ENCODE peak calls at places on chromosome 20, in nine cellular contexts. One of them, this sample, is unnamed.
A peak's percentile ranks its signal among the peaks of the same experiment; 100 is the strongest.

GRCh38 chr20:2379511-2380229 is 1.0 kb upstream of the TGM6 start:
- DNase-seq in ACHN: no peak
- DNase-seq in GM04504: no peak
- DNase-seq in NCI-H1694: no peak
- DNase-seq in naive thymus-derived CD4-positive, alpha-beta T cell: peak; percentile 25
- DNase-seq in mucosa of gallbladder: no peak
- DNase-seq in HCEC 1CT: no peak
- DNase-seq in Ammon's horn: no peak
- DNase-seq in HEK293T: no peak
- DNase-seq in this sample: no peak

GRCh38 chr20:11403711-11404110 is 514.0 kb upstream of the BTBD3 start:
- DNase-seq in ACHN: no peak
- DNase-seq in NCI-H1694: no peak
- DNase-seq in HEK293T: no peak
- DNase-seq in GM04504: peak; percentile 50
- DNase-seq in mucosa of gallbladder: no peak
- DNase-seq in naive thymus-derived CD4-positive, alpha-beta T cell: no peak
- DNase-seq in Ammon's horn: no peak
- DNase-seq in HCEC 1CT: no peak
- DNase-seq in this sample: no peak

GRCh38 chr20:43752561-43753301 is 25.9 kb upstream of the GTSF1L start:
- DNase-seq in HEK293T: no peak
- DNase-seq in Ammon's horn: peak; percentile 50
- DNase-seq in HCEC 1CT: peak; percentile 94
- DNase-seq in ACHN: peak; percentile 82
- DNase-seq in GM04504: peak; percentile 75
- DNase-seq in NCI-H1694: no peak
- DNase-seq in mucosa of gallbladder: peak; percentile 20
- DNase-seq in naive thymus-derived CD4-positive, alpha-beta T cell: no peak
- DNase-seq in this sample: no peak

GRCh38 chr20:35871311-35871771 is 83.0 kb downstream of the SCAND1 start:
- DNase-seq in Ammon's horn: no peak
- DNase-seq in ACHN: peak; percentile 46
- DNase-seq in NCI-H1694: no peak
- DNase-seq in HEK293T: no peak
- DNase-seq in mucosa of gallbladder: no peak
- DNase-seq in GM04504: no peak
- DNase-seq in HCEC 1CT: peak; percentile 39
- DNase-seq in naive thymus-derived CD4-positive, alpha-beta T cell: no peak
- DNase-seq in this sample: no peak

GRCh38 chr20:58536289-58536688 is 21.1 kb upstream of the APCDD1L start:
- DNase-seq in naive thymus-derived CD4-positive, alpha-beta T cell: no peak
- DNase-seq in mucosa of gallbladder: no peak
- DNase-seq in NCI-H1694: no peak
- DNase-seq in HEK293T: no peak
- DNase-seq in ACHN: no peak
- DNase-seq in GM04504: no peak
- DNase-seq in HCEC 1CT: no peak
- DNase-seq in Ammon's horn: no peak
- DNase-seq in this sample: no peak

GRCh38 chr20:44310664-44311639 is at the start of gene FITM2:
- DNase-seq in mucosa of gallbladder: peak; percentile 98
- DNase-seq in ACHN: peak; percentile 93
- DNase-seq in GM04504: peak; percentile 94
- DNase-seq in HEK293T: peak; percentile 98
- DNase-seq in HCEC 1CT: peak; percentile 92
- DNase-seq in naive thymus-derived CD4-positive, alpha-beta T cell: peak; percentile 99
- DNase-seq in Ammon's horn: peak; percentile 98
- DNase-seq in NCI-H1694: peak; percentile 75
- DNase-seq in this sample: peak; percentile 94

GRCh38 chr20:32642257-32643046 is 31.3 kb downstream of the C20orf203 start:
- DNase-seq in HCEC 1CT: no peak
- DNase-seq in GM04504: no peak
- DNase-seq in Ammon's horn: no peak
- DNase-seq in NCI-H1694: no peak
- DNase-seq in naive thymus-derived CD4-positive, alpha-beta T cell: no peak
- DNase-seq in mucosa of gallbladder: no peak
- DNase-seq in ACHN: no peak
- DNase-seq in HEK293T: no peak
- DNase-seq in this sample: no peak

GRCh38 chr20:50189681-50190250 is 864 bp upstream of the CEBPB start:
- DNase-seq in GM04504: no peak
- DNase-seq in HCEC 1CT: no peak
- DNase-seq in ACHN: no peak
- DNase-seq in Ammon's horn: no peak
- DNase-seq in naive thymus-derived CD4-positive, alpha-beta T cell: no peak
- DNase-seq in NCI-H1694: no peak
- DNase-seq in HEK293T: no peak
- DNase-seq in mucosa of gallbladder: peak; percentile 56
- DNase-seq in this sample: no peak

GRCh38 chr20:46057856-46058655 is 29.0 kb downstream of the SLC12A5 start:
- DNase-seq in NCI-H1694: no peak
- DNase-seq in HEK293T: no peak
- DNase-seq in HCEC 1CT: peak; percentile 14
- DNase-seq in GM04504: peak; percentile 7
- DNase-seq in naive thymus-derived CD4-positive, alpha-beta T cell: no peak
- DNase-seq in Ammon's horn: peak; percentile 66
- DNase-seq in ACHN: no peak
- DNase-seq in mucosa of gallbladder: peak; percentile 20
- DNase-seq in this sample: no peak

GRCh38 chr20:3710703-3711417 is 1.5 kb downstream of the SIGLEC1 start:
- DNase-seq in ACHN: peak; percentile 43
- DNase-seq in HCEC 1CT: peak; percentile 12
- DNase-seq in Ammon's horn: peak; percentile 65
- DNase-seq in NCI-H1694: peak; percentile 52
- DNase-seq in mucosa of gallbladder: peak; percentile 63
- DNase-seq in HEK293T: peak; percentile 87
- DNase-seq in naive thymus-derived CD4-positive, alpha-beta T cell: peak; percentile 75
- DNase-seq in GM04504: no peak
- DNase-seq in this sample: peak; percentile 16

GRCh38 chr20:60962367-60963045 is 289.6 kb upstream of the CDH4 start:
- DNase-seq in HCEC 1CT: no peak
- DNase-seq in mucosa of gallbladder: no peak
- DNase-seq in ACHN: no peak
- DNase-seq in NCI-H1694: no peak
- DNase-seq in naive thymus-derived CD4-positive, alpha-beta T cell: no peak
- DNase-seq in HEK293T: no peak
- DNase-seq in GM04504: no peak
- DNase-seq in Ammon's horn: no peak
- DNase-seq in this sample: no peak

GRCh38 chr20:50191566-50192363 is 1.1 kb downstream of the CEBPB start:
- DNase-seq in Ammon's horn: peak; percentile 45
- DNase-seq in naive thymus-derived CD4-positive, alpha-beta T cell: peak; percentile 74
- DNase-seq in HEK293T: peak; percentile 59
- DNase-seq in GM04504: no peak
- DNase-seq in NCI-H1694: no peak
- DNase-seq in mucosa of gallbladder: peak; percentile 36
- DNase-seq in ACHN: peak; percentile 36
- DNase-seq in HCEC 1CT: peak; percentile 39
- DNase-seq in this sample: no peak

GRCh38 chr20:63977392-63978276 is 1.8 kb downstream of the SAMD10 start:
- DNase-seq in ACHN: peak; percentile 78
- DNase-seq in GM04504: no peak
- DNase-seq in mucosa of gallbladder: no peak
- DNase-seq in naive thymus-derived CD4-positive, alpha-beta T cell: no peak
- DNase-seq in HEK293T: no peak
- DNase-seq in HCEC 1CT: peak; percentile 71
- DNase-seq in NCI-H1694: no peak
- DNase-seq in Ammon's horn: no peak
- DNase-seq in this sample: no peak

GRCh38 chr20:63134201-63134612 is 81.7 kb downstream of the YTHDF1 start:
- DNase-seq in naive thymus-derived CD4-positive, alpha-beta T cell: no peak
- DNase-seq in NCI-H1694: no peak
- DNase-seq in HEK293T: peak; percentile 61
- DNase-seq in mucosa of gallbladder: no peak
- DNase-seq in HCEC 1CT: no peak
- DNase-seq in Ammon's horn: no peak
- DNase-seq in ACHN: no peak
- DNase-seq in GM04504: no peak
- DNase-seq in this sample: no peak

GRCh38 chr20:2149507-2149906 is 47.9 kb downstream of the STK35 start:
- DNase-seq in ACHN: no peak
- DNase-seq in NCI-H1694: no peak
- DNase-seq in Ammon's horn: no peak
- DNase-seq in HCEC 1CT: peak; percentile 27
- DNase-seq in GM04504: no peak
- DNase-seq in naive thymus-derived CD4-positive, alpha-beta T cell: no peak
- DNase-seq in mucosa of gallbladder: no peak
- DNase-seq in HEK293T: no peak
- DNase-seq in this sample: no peak

GRCh38 chr20:39103732-39104131 is 141.6 kb downstream of the DHX35 start:
- DNase-seq in ACHN: no peak
- DNase-seq in naive thymus-derived CD4-positive, alpha-beta T cell: no peak
- DNase-seq in HCEC 1CT: peak; percentile 14
- DNase-seq in GM04504: no peak
- DNase-seq in Ammon's horn: no peak
- DNase-seq in HEK293T: no peak
- DNase-seq in mucosa of gallbladder: no peak
- DNase-seq in NCI-H1694: no peak
- DNase-seq in this sample: no peak

GRCh38 chr20:1473821-1474220 is 7.2 kb upstream of the NSFL1C start:
- DNase-seq in GM04504: no peak
- DNase-seq in ACHN: no peak
- DNase-seq in NCI-H1694: no peak
- DNase-seq in naive thymus-derived CD4-positive, alpha-beta T cell: no peak
- DNase-seq in HEK293T: no peak
- DNase-seq in Ammon's horn: no peak
- DNase-seq in HCEC 1CT: no peak
- DNase-seq in mucosa of gallbladder: no peak
- DNase-seq in this sample: no peak

GRCh38 chr20:1415667-1416468 is 23.0 kb upstream of the FKBP1A start:
- DNase-seq in ACHN: peak; percentile 91
- DNase-seq in Ammon's horn: no peak
- DNase-seq in naive thymus-derived CD4-positive, alpha-beta T cell: no peak
- DNase-seq in GM04504: peak; percentile 69
- DNase-seq in HEK293T: no peak
- DNase-seq in mucosa of gallbladder: no peak
- DNase-seq in NCI-H1694: no peak
- DNase-seq in HCEC 1CT: peak; percentile 100
- DNase-seq in this sample: no peak

GRCh38 chr20:25000268-25000801 is 7.8 kb upstream of the APMAP start:
- DNase-seq in naive thymus-derived CD4-positive, alpha-beta T cell: no peak
- DNase-seq in HCEC 1CT: peak; percentile 94
- DNase-seq in mucosa of gallbladder: peak; percentile 91
- DNase-seq in Ammon's horn: peak; percentile 73
- DNase-seq in ACHN: no peak
- DNase-seq in NCI-H1694: peak; percentile 7
- DNase-seq in HEK293T: no peak
- DNase-seq in GM04504: peak; percentile 87
- DNase-seq in this sample: no peak

GRCh38 chr20:44014807-44015732 is 100.4 kb downstream of the TOX2 start:
- DNase-seq in GM04504: no peak
- DNase-seq in Ammon's horn: peak; percentile 28
- DNase-seq in ACHN: no peak
- DNase-seq in mucosa of gallbladder: no peak
- DNase-seq in naive thymus-derived CD4-positive, alpha-beta T cell: no peak
- DNase-seq in HEK293T: no peak
- DNase-seq in NCI-H1694: no peak
- DNase-seq in HCEC 1CT: no peak
- DNase-seq in this sample: no peak

GRCh38 chr20:5056801-5057599 is 55.7 kb upstream of the SLC23A2 start:
- DNase-seq in mucosa of gallbladder: peak; percentile 38
- DNase-seq in ACHN: peak; percentile 38
- DNase-seq in Ammon's horn: peak; percentile 73
- DNase-seq in HEK293T: peak; percentile 52
- DNase-seq in HCEC 1CT: peak; percentile 49
- DNase-seq in naive thymus-derived CD4-positive, alpha-beta T cell: peak; percentile 61
- DNase-seq in GM04504: no peak
- DNase-seq in NCI-H1694: no peak
- DNase-seq in this sample: no peak

GRCh38 chr20:48722002-48722731 is 105.6 kb downstream of the PREX1 start:
- DNase-seq in mucosa of gallbladder: peak; percentile 44
- DNase-seq in Ammon's horn: peak; percentile 82
- DNase-seq in HEK293T: no peak
- DNase-seq in HCEC 1CT: peak; percentile 32
- DNase-seq in ACHN: no peak
- DNase-seq in GM04504: peak; percentile 81
- DNase-seq in NCI-H1694: no peak
- DNase-seq in naive thymus-derived CD4-positive, alpha-beta T cell: no peak
- DNase-seq in this sample: no peak

GRCh38 chr20:3640259-3640658 is 22.9 kb downstream of the GFRA4 start:
- DNase-seq in HCEC 1CT: no peak
- DNase-seq in HEK293T: no peak
- DNase-seq in ACHN: no peak
- DNase-seq in NCI-H1694: no peak
- DNase-seq in naive thymus-derived CD4-positive, alpha-beta T cell: no peak
- DNase-seq in Ammon's horn: no peak
- DNase-seq in GM04504: no peak
- DNase-seq in mucosa of gallbladder: no peak
- DNase-seq in this sample: no peak

GRCh38 chr20:7161690-7162089 is 394.2 kb downstream of the BMP2 start:
- DNase-seq in HEK293T: no peak
- DNase-seq in HCEC 1CT: no peak
- DNase-seq in ACHN: peak; percentile 12
- DNase-seq in mucosa of gallbladder: no peak
- DNase-seq in GM04504: no peak
- DNase-seq in NCI-H1694: no peak
- DNase-seq in Ammon's horn: peak; percentile 5
- DNase-seq in naive thymus-derived CD4-positive, alpha-beta T cell: no peak
- DNase-seq in this sample: no peak

GRCh38 chr20:43065299-43065698 is 124.4 kb downstream of the PTPRT start:
- DNase-seq in HCEC 1CT: no peak
- DNase-seq in mucosa of gallbladder: peak; percentile 40
- DNase-seq in NCI-H1694: no peak
- DNase-seq in naive thymus-derived CD4-positive, alpha-beta T cell: no peak
- DNase-seq in HEK293T: no peak
- DNase-seq in GM04504: no peak
- DNase-seq in ACHN: no peak
- DNase-seq in Ammon's horn: no peak
- DNase-seq in this sample: no peak

GRCh38 chr20:38227578-38228360 is 32.8 kb downstream of the KIAA1755 start:
- DNase-seq in Ammon's horn: no peak
- DNase-seq in NCI-H1694: no peak
- DNase-seq in GM04504: no peak
- DNase-seq in naive thymus-derived CD4-positive, alpha-beta T cell: no peak
- DNase-seq in HCEC 1CT: no peak
- DNase-seq in ACHN: no peak
- DNase-seq in HEK293T: no peak
- DNase-seq in mucosa of gallbladder: no peak
- DNase-seq in this sample: no peak

GRCh38 chr20:53175135-53175780 is 203.1 kb downstream of the TSHZ2 start:
- DNase-seq in HEK293T: no peak
- DNase-seq in HCEC 1CT: no peak
- DNase-seq in mucosa of gallbladder: no peak
- DNase-seq in naive thymus-derived CD4-positive, alpha-beta T cell: no peak
- DNase-seq in NCI-H1694: no peak
- DNase-seq in Ammon's horn: no peak
- DNase-seq in GM04504: no peak
- DNase-seq in ACHN: no peak
- DNase-seq in this sample: no peak

GRCh38 chr20:63351811-63352591 is 9.1 kb downstream of the CHRNA4 start:
- DNase-seq in HEK293T: no peak
- DNase-seq in ACHN: no peak
- DNase-seq in naive thymus-derived CD4-positive, alpha-beta T cell: no peak
- DNase-seq in NCI-H1694: peak; percentile 25
- DNase-seq in Ammon's horn: peak; percentile 85
- DNase-seq in HCEC 1CT: no peak
- DNase-seq in mucosa of gallbladder: no peak
- DNase-seq in GM04504: no peak
- DNase-seq in this sample: peak; percentile 47

GRCh38 chr20:62454936-62455673 is 20.7 kb downstream of the GATA5 start:
- DNase-seq in NCI-H1694: no peak
- DNase-seq in naive thymus-derived CD4-positive, alpha-beta T cell: no peak
- DNase-seq in HEK293T: no peak
- DNase-seq in mucosa of gallbladder: no peak
- DNase-seq in ACHN: no peak
- DNase-seq in GM04504: no peak
- DNase-seq in Ammon's horn: no peak
- DNase-seq in HCEC 1CT: no peak
- DNase-seq in this sample: no peak

GRCh38 chr20:17640875-17641378 is 41.1 kb downstream of the RRBP1 start:
- DNase-seq in naive thymus-derived CD4-positive, alpha-beta T cell: no peak
- DNase-seq in mucosa of gallbladder: no peak
- DNase-seq in HEK293T: no peak
- DNase-seq in NCI-H1694: no peak
- DNase-seq in HCEC 1CT: no peak
- DNase-seq in Ammon's horn: no peak
- DNase-seq in ACHN: no peak
- DNase-seq in GM04504: no peak
- DNase-seq in this sample: no peak